ENCODE peak calls at places on chromosomes 12 and 14, in four cellular contexts. B, O, K and R are unnamed samples.

GRCh38 chr14:103880986-103881926 is 33.9 kb upstream of the PPP1R13B start:
- DNase-seq in O (no peak), B (peak; percentile 75), K (peak; percentile 96), R (no peak)

GRCh38 chr12:46660276-46660675 is 165.5 kb downstream of the SLC38A4 start:
- DNase-seq in B (no peak), K (no peak), O (no peak), R (no peak)

GRCh38 chr12:80567391-80567790 is 123.4 kb downstream of the PTPRQ start:
- DNase-seq in K (no peak), B (no peak), O (no peak), R (no peak)

GRCh38 chr14:92495041-92495440 is 18.5 kb upstream of the RIN3 start:
- DNase-seq in B (no peak), K (peak; percentile 43), O (peak; percentile 76), R (no peak)

GRCh38 chr12:55789893-55790292 is 27.6 kb downstream of the SARNP start:
- DNase-seq in O (no peak), B (no peak), K (no peak), R (no peak)

GRCh38 chr14:23528555-23528954 is 23.0 kb downstream of the ZFHX2 start:
- DNase-seq in K (no peak), O (no peak), B (no peak), R (no peak)

GRCh38 chr12:14572401-14572800 is 4.7 kb upstream of the PLBD1 start:
- DNase-seq in K (no peak), B (no peak), O (no peak), R (no peak)

GRCh38 chr14:70822706-70823185 is 13.4 kb upstream of the MAP3K9 start:
- DNase-seq in K (no peak), O (no peak), B (no peak), R (no peak)

GRCh38 chr14:105537580-105538474 is 11.4 kb downstream of the TMEM121 start:
- DNase-seq in K (peak; percentile 66), B (no peak), O (no peak), R (peak; percentile 57)

GRCh38 chr12:58540480-58541299 is 379.6 kb downstream of the LRIG3 start:
- DNase-seq in B (peak; percentile 60), O (peak; percentile 94), K (peak; percentile 62), R (peak; percentile 47)

GRCh38 chr12:121005346-121005815 is 10.9 kb downstream of the C12orf43 start:
- DNase-seq in O (no peak), B (peak; percentile 59), K (no peak), R (peak; percentile 66)

GRCh38 chr12:77166711-77167110 is 101.3 kb upstream of the E2F7 start:
- DNase-seq in O (no peak), B (no peak), K (no peak), R (no peak)

GRCh38 chr14:23438130-23438893 is 2.9 kb upstream of the MYH7 start:
- DNase-seq in K (peak; percentile 23), O (peak; percentile 75), B (no peak), R (peak; percentile 55)

GRCh38 chr14:73567951-73568885 is 795 bp upstream of the ACOT2 start:
- DNase-seq in B (peak; percentile 46), O (no peak), K (no peak), R (no peak)

GRCh38 chr14:104545151-104545931 is 34.2 kb upstream of the C14orf180 start:
- DNase-seq in O (peak; percentile 79), B (no peak), K (peak; percentile 35), R (no peak)

GRCh38 chr12:2225736-2226135 is 172.9 kb downstream of the CACNA1C start:
- DNase-seq in O (no peak), K (no peak), B (no peak), R (no peak)

GRCh38 chr12:44286336-44286735 is 450.5 kb downstream of the TMEM117 start:
- DNase-seq in K (no peak), O (no peak), B (no peak), R (no peak)

GRCh38 chr12:104748790-104749189 is 209.3 kb downstream of the SLC41A2 start:
- DNase-seq in K (peak; percentile 15), B (no peak), O (peak; percentile 63), R (no peak)

GRCh38 chr12:107844312-107844921 is 69.9 kb downstream of the ASCL4 start:
- DNase-seq in O (no peak), B (no peak), K (no peak), R (no peak)

GRCh38 chr12:52130695-52131094 is 51.2 kb downstream of the SMIM41 start:
- DNase-seq in O (peak; percentile 82), K (no peak), B (no peak), R (no peak)

GRCh38 chr14:89425931-89426330 is 8.9 kb upstream of the FOXN3 start:
- DNase-seq in O (no peak), B (peak; percentile 41), K (no peak), R (no peak)

GRCh38 chr12:91460457-91460856 is 277.8 kb upstream of the DCN start:
- DNase-seq in B (no peak), K (no peak), O (no peak), R (no peak)

GRCh38 chr14:103540816-103541493 is 12.0 kb downstream of the TRMT61A start:
- DNase-seq in K (no peak), O (no peak), B (no peak), R (no peak)

GRCh38 chr14:20997564-20997963 is 1.5 kb upstream of the SLC39A2 start:
- DNase-seq in K (no peak), O (no peak), B (no peak), R (no peak)

DNA sequence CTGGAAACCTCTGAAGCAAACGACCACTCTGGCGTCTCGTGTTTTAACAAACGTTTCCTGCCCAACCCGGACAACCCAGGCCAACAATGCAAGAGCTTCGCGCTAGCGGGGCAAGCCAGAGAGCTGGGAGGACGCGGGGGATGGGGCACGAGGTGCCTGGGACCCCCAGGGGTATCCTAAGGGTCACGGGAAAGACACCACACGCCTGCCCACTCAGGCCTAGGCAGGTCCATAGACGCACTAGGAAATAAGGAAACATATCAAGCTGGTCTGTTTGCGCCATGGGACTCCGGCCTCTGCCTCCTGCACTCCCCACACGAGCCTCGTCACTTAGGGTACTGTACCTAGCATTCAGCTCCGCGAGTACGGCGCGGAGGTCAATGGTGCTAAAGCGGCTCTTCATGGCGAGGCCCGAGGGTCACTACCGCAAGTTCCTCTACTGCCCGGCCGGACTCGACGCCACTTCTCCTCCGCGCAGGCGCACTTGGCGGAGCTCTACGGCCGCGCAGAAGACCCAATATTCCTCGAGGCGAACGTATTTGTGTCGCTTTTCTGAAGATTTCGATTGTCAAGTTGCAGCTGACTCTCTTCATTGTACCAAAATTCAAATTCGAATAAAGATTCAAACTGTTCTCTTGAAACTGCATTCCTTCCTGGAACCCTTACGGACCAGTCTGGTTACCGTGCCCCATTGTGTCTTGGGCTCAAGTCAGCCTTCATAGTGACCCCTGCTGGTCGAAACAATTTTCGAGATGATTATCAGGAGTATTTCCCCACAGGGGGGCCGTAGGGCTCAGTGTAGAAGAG is at the start of gene NEMF:
- DNase-seq in O (peak; percentile 96), B (peak; percentile 87), K (peak; percentile 89), R (peak; percentile 93)
- TF ChIP-seq POLR2A in O (peak; percentile 10), B (peak; percentile 90), K (peak; percentile 90), R (peak; percentile 92)

GRCh38 chr12:53513712-53514415 is 6.6 kb upstream of the NPFF start:
- DNase-seq in O (no peak), B (no peak), K (no peak), R (no peak)

GRCh38 chr12:53515291-53515680 is 8.0 kb upstream of the NPFF start:
- DNase-seq in O (no peak), K (no peak), B (no peak), R (no peak)

GRCh38 chr12:53514626-53515290 is 7.5 kb upstream of the NPFF start:
- DNase-seq in B (no peak), K (no peak), O (no peak), R (no peak)

GRCh38 chr12:53518381-53518780 is 11.1 kb upstream of the NPFF start:
- DNase-seq in K (no peak), O (no peak), B (no peak), R (no peak)

DNA sequence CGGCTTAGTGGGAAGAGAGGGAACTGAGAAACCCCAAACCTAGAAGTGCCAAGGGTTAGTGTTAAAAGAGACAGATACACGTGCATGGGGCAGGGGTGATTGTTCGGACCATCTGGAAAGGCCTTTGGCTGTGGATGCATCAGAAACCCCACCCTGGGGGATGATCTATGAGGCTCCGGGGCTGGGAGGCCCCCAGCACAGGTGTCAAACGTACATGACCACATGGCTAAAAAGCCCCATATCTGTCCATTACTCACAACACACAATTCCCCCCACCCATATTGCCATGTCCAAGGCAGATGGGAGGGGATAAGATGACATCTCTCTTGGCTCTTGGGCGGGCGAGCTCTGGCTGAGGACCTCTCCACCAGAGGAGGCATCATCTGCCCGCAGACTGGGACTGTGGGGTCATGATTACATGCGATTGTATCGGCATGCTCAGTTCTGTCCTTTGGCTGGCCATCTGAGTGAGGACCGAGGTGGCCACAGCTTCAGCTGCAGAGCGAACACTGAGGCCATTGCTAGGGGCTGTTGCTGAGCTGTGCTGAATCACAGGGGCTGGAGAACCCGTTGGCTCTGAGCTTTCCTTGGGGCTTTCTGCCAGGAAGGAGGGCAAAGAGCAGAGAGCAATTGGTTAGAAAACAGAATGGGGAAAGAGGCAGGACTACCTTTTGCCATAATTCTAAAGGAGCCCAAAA is 9.6 kb upstream of the NPFF start:
- DNase-seq in K (no peak), B (no peak), O (peak; percentile 70), R (no peak)
- TF ChIP-seq POLR2A in K (no peak), B (no peak), O (no peak), R (no peak)

DNA sequence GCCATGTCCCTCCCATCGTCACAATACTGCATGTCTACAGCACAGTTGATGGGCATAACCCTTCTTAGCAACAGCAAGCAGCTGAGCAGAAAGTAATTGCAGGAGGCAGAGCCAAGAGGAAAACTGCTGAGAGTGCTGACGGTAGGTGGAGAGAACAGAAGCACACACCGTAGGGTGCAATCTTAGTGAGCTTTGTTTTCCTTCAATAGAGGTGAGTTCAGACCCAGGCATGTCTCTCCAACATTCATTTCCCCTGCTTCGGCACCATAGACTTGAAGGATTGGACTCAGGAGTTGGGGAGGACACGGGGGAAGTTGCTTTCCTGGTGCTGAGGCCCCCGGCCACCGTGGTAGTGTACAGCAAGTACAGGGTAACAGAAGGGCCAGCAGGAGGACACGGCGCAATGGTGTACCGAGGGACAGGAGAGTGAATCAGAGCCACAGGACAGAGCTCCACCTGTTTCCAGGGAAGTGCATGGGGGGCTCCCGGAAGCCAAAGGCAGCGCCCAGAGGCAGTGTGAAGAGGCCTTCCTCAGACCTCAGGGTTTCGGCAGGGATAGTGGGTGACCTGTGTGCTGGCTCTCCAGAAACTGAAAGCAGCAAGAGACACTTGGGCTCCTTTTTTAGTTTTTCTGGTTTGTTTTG is 36.3 kb upstream of the SINHCAF start:
- DNase-seq in O (no peak), B (peak; percentile 66), K (no peak), R (peak; percentile 15)
- TF ChIP-seq POLR2A in O (no peak), B (peak; percentile 59), K (no peak), R (no peak)

GRCh38 chr12:122099856-122100255 is 21.3 kb downstream of the MLXIP start:
- DNase-seq in K (no peak), B (no peak), O (no peak), R (peak; percentile 37)

GRCh38 chr12:122099280-122099749 is 20.8 kb downstream of the MLXIP start:
- DNase-seq in B (no peak), O (no peak), K (no peak), R (no peak)

GRCh38 chr12:122104844-122105243 is 26.3 kb downstream of the MLXIP start:
- DNase-seq in B (no peak), O (no peak), K (no peak), R (no peak)

GRCh38 chr12:122100568-122100967 is 22.0 kb downstream of the MLXIP start:
- DNase-seq in K (no peak), B (no peak), O (no peak), R (no peak)

DNA sequence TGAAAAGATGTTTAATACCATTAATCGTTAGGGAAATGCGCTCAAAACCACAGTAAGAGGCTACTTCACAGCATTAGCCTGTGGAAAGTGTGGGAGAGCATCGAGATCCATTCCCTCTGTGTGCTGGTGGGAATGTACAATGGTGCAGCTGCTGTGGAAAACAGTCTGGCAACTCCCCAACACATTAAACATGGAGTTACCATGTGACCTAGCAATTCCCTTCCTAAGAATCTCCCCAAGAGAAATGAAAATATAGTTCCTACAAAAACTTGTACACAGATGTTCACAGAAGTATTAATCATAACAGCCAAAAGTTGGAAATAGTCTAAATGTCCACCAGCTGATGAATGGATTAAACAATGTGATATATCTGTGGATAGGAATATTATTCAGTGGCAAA is 23.8 kb downstream of the MLXIP start:
- DNase-seq in O (no peak), B (no peak), K (no peak), R (no peak)
- TF ChIP-seq POLR2A in O (no peak), B (no peak), K (no peak), R (no peak)